ENCODE peak calls at places on chromosomes 12 and 14, in seven cellular contexts. C is stimulated activated CD4-positive, alpha-beta T cell treated with anti-CD3 and anti-CD28 coated beads, Interleukin-1b, Interleukin-23, amount 100 ng/mL, for 1 hour; S is HS-27A; K is EL; D is A549; W is T-cell; P is NT2/D1. O is an unnamed sample.

GRCh38 chr12:103640831-103641230 is 53.8 kb downstream of the STAB2 start:
- DNase-seq in C (no peak), S (no peak), K (no peak), D (no peak), W (no peak), P (no peak), O (no peak)

GRCh38 chr12:57614178-57614947 is 3.1 kb downstream of the ARHGEF25 start:
- DNase-seq in C (no peak), S (no peak), K (peak; percentile 44), D (peak; percentile 51), W (no peak), P (no peak), O (no peak)

GRCh38 chr14:90140956-90141316 is 79.1 kb downstream of the KCNK13 start:
- DNase-seq in C (no peak), S (peak; percentile 52), K (peak; percentile 72), D (peak; percentile 12), W (no peak), P (no peak), O (no peak)

GRCh38 chr14:72946491-72946890 is 20.2 kb downstream of the DCAF4 start:
- DNase-seq in C (no peak), S (no peak), K (peak; percentile 63), D (no peak), W (no peak), P (no peak), O (no peak)

GRCh38 chr12:15435597-15435996 is 113.3 kb downstream of the PTPRO start:
- DNase-seq in C (no peak), S (no peak), K (no peak), D (no peak), W (no peak), P (no peak), O (no peak)

GRCh38 chr12:75656650-75657049 is 145.2 kb upstream of the KRR1 start:
- DNase-seq in C (no peak), S (peak; percentile 88), K (peak; percentile 93), D (no peak), W (no peak), P (no peak), O (no peak)

GRCh38 chr12:53047221-53048032 is 2.4 kb upstream of the TNS2 start:
- DNase-seq in C (peak; percentile 32), S (peak; percentile 73), K (peak; percentile 77), D (peak; percentile 67), W (peak; percentile 42), P (no peak), O (peak; percentile 66)

GRCh38 chr12:131242741-131243496 is 289.2 kb downstream of the ADGRD1 start:
- DNase-seq in C (no peak), S (no peak), K (no peak), D (peak; percentile 77), W (no peak), P (peak; percentile 92), O (no peak)

GRCh38 chr12:108338915-108339657 is at the start of gene CMKLR1:
- DNase-seq in C (no peak), S (no peak), K (no peak), D (no peak), W (no peak), P (no peak), O (no peak)

GRCh38 chr12:122064034-122064777 is 14.3 kb upstream of the MLXIP start:
- DNase-seq in C (no peak), S (peak; percentile 71), K (peak; percentile 94), D (peak; percentile 89), W (peak; percentile 28), P (peak; percentile 87), O (no peak)

GRCh38 chr12:89472508-89472907 is 52.1 kb downstream of the GALNT4 start:
- DNase-seq in C (no peak), S (no peak), K (peak; percentile 63), D (no peak), W (no peak), P (no peak), O (no peak)

GRCh38 chr14:22122227-22123187 is 448.9 kb upstream of the OR4E1 start:
- DNase-seq in C (no peak), S (no peak), K (no peak), D (no peak), W (no peak), P (no peak), O (no peak)

GRCh38 chr12:14845350-14845750 is 2.0 kb upstream of the ART4 start:
- DNase-seq in C (no peak), S (no peak), K (peak; percentile 62), D (peak; percentile 58), W (peak; percentile 15), P (peak; percentile 76), O (peak; percentile 38)

GRCh38 chr12:843609-844008 is 91.2 kb downstream of the WNK1 start:
- DNase-seq in C (no peak), S (peak; percentile 68), K (peak; percentile 72), D (no peak), W (no peak), P (no peak), O (no peak)

GRCh38 chr12:67271976-67272375 is 2.8 kb downstream of the CAND1 start:
- DNase-seq in C (no peak), S (no peak), K (peak; percentile 45), D (no peak), W (no peak), P (no peak), O (no peak)

GRCh38 chr12:67802723-67803122 is 154.2 kb downstream of the DYRK2 start:
- DNase-seq in C (no peak), S (no peak), K (no peak), D (no peak), W (no peak), P (no peak), O (no peak)

GRCh38 chr14:99212646-99213045 is 59.4 kb downstream of the BCL11B start:
- DNase-seq in C (no peak), S (no peak), K (no peak), D (no peak), W (no peak), P (no peak), O (no peak)

GRCh38 chr12:46124848-46125619 is 134.7 kb upstream of the SCAF11 start:
- DNase-seq in C (peak; percentile 25), S (peak; percentile 59), K (peak; percentile 83), D (peak; percentile 59), W (peak; percentile 42), P (peak; percentile 52), O (peak; percentile 49)

GRCh38 chr14:68968051-68968450 is 11.1 kb downstream of the ACTN1 start:
- DNase-seq in C (peak; percentile 49), S (no peak), K (no peak), D (no peak), W (peak; percentile 86), P (no peak), O (peak; percentile 10)

GRCh38 chr14:75604979-75605825 is 26.8 kb downstream of the FLVCR2 start:
- DNase-seq in C (no peak), S (no peak), K (no peak), D (no peak), W (no peak), P (no peak), O (no peak)

GRCh38 chr12:30887226-30887625 is 39.3 kb upstream of the TSPAN11 start:
- DNase-seq in C (no peak), S (no peak), K (no peak), D (no peak), W (no peak), P (no peak), O (no peak)

GRCh38 chr14:99713972-99714371 is 29.9 kb downstream of the CYP46A1 start:
- DNase-seq in C (no peak), S (no peak), K (no peak), D (no peak), W (no peak), P (no peak), O (no peak)

GRCh38 chr14:93706360-93706955 is 81.8 kb downstream of the PRIMA1 start:
- DNase-seq in C (no peak), S (no peak), K (no peak), D (no peak), W (no peak), P (no peak), O (no peak)

GRCh38 chr12:121050725-121051124 is 11.7 kb upstream of the OASL start:
- DNase-seq in C (no peak), S (no peak), K (no peak), D (no peak), W (no peak), P (no peak), O (no peak)

GRCh38 chr14:35342160-35343010 is 50.2 kb downstream of the PSMA6 start:
- DNase-seq in C (no peak), S (no peak), K (no peak), D (no peak), W (no peak), P (no peak), O (no peak)

GRCh38 chr14:78567343-78567742 is 397.2 kb downstream of the NRXN3 start:
- DNase-seq in C (no peak), S (no peak), K (peak; percentile 9), D (no peak), W (no peak), P (no peak), O (no peak)

GRCh38 chr12:96397756-96398421 is 2.4 kb downstream of the CDK17 start:
- DNase-seq in C (no peak), S (no peak), K (peak; percentile 50), D (no peak), W (no peak), P (no peak), O (no peak)

GRCh38 chr12:15562263-15562662 is 226.9 kb downstream of the EPS8 start:
- DNase-seq in C (no peak), S (no peak), K (no peak), D (no peak), W (no peak), P (no peak), O (no peak)

O was measured in effector memory CD8-positive, alpha-beta T cell.